ENCODE peak calls at places on chromosomes 16 and 17, in ten cellular contexts. E, M, S, C, H, G, T, V, Z and O are unnamed samples.

GRCh38 chr16:85029413-85029794 is 1.8 kb downstream of the KIAA0513 start:
- DNase-seq in E (no peak), M (peak; percentile 66), S (peak; percentile 65), C (no peak), H (no peak), G (peak; percentile 87), T (no peak), V (no peak), Z (no peak), O (peak; percentile 65)

GRCh38 chr17:49193513-49194296 is 16.7 kb downstream of the GNGT2 start:
- DNase-seq in E (no peak), M (peak; percentile 84), S (peak; percentile 51), C (peak; percentile 81), H (no peak), G (peak; percentile 74), T (peak; percentile 74), V (peak; percentile 35), Z (no peak), O (peak; percentile 53)

GRCh38 chr17:31859487-31860008 is 504 bp upstream of the COPRS start:
- DNase-seq in E (no peak), M (no peak), S (no peak), C (no peak), H (no peak), G (no peak), T (no peak), V (no peak), Z (no peak), O (peak; percentile 38)

GRCh38 chr16:27795992-27796614 is 246.2 kb downstream of the KATNIP start:
- DNase-seq in E (no peak), M (peak; percentile 41), S (peak; percentile 31), C (peak; percentile 47), H (no peak), G (peak; percentile 19), T (peak; percentile 34), V (no peak), Z (no peak), O (peak; percentile 15)

GRCh38 chr17:12982224-12982623 is 35.6 kb downstream of the ELAC2 start:
- DNase-seq in E (no peak), M (peak; percentile 49), S (no peak), C (no peak), H (no peak), G (no peak), T (no peak), V (no peak), Z (no peak), O (no peak)

GRCh38 chr17:9370464-9370863 is 205.2 kb downstream of the STX8 start:
- DNase-seq in E (no peak), M (no peak), S (peak; percentile 62), C (no peak), H (no peak), G (peak; percentile 59), T (no peak), V (no peak), Z (no peak), O (peak; percentile 74)

GRCh38 chr17:2684549-2684948 is 27.0 kb downstream of the CLUH start:
- DNase-seq in E (no peak), M (no peak), S (no peak), C (no peak), H (no peak), G (no peak), T (peak; percentile 10), V (no peak), Z (no peak), O (no peak)

GRCh38 chr17:80393961-80394360 is 21.0 kb upstream of the ENDOV start:
- DNase-seq in E (no peak), M (no peak), S (no peak), C (no peak), H (no peak), G (no peak), T (no peak), V (no peak), Z (no peak), O (no peak)

GRCh38 chr16:12090162-12090552 is 113.6 kb downstream of the SNX29 start:
- DNase-seq in E (no peak), M (no peak), S (no peak), C (peak; percentile 45), H (no peak), G (no peak), T (no peak), V (no peak), Z (no peak), O (no peak)

GRCh38 chr16:81036751-81037350 is 1.2 kb downstream of the ATMIN start:
- DNase-seq in E (no peak), M (peak; percentile 42), S (no peak), C (no peak), H (no peak), G (peak; percentile 2), T (peak; percentile 19), V (no peak), Z (no peak), O (peak; percentile 34)

GRCh38 chr16:49490321-49490705 is 116.7 kb downstream of the C16orf78 start:
- DNase-seq in E (no peak), M (no peak), S (no peak), C (peak; percentile 23), H (no peak), G (no peak), T (no peak), V (no peak), Z (no peak), O (no peak)

GRCh38 chr16:49755291-49755611 is 100.7 kb downstream of the ZNF423 start:
- DNase-seq in E (no peak), M (no peak), S (peak; percentile 12), C (no peak), H (peak; percentile 18), G (no peak), T (peak; percentile 42), V (no peak), Z (no peak), O (peak; percentile 27)

GRCh38 chr17:76384987-76385891 is 830 bp downstream of the SPHK1 start:
- DNase-seq in E (no peak), M (no peak), S (peak; percentile 73), C (peak; percentile 53), H (no peak), G (peak; percentile 84), T (peak; percentile 52), V (peak; percentile 72), Z (no peak), O (peak; percentile 59)

GRCh38 chr17:22692066-22692800 is 999.9 kb downstream of the KCNJ18 start:
- DNase-seq in E (no peak), M (no peak), S (no peak), C (no peak), H (no peak), G (no peak), T (no peak), V (no peak), Z (no peak), O (no peak)

GRCh38 chr16:27995378-27995777 is 68.1 kb downstream of the GSG1L start:
- DNase-seq in E (no peak), M (no peak), S (no peak), C (no peak), H (no peak), G (no peak), T (no peak), V (no peak), Z (no peak), O (no peak)

GRCh38 chr17:43428524-43428923 is 29.7 kb downstream of the ARL4D start:
- DNase-seq in E (no peak), M (no peak), S (no peak), C (no peak), H (no peak), G (no peak), T (no peak), V (no peak), Z (no peak), O (no peak)
- TF ChIP-seq CTCF in E (peak; percentile 26), M (peak; percentile 6), S (peak; percentile 27), C (no peak), H (peak; percentile 9), G (peak; percentile 18), T (no peak), V (no peak), Z (no peak), O (no peak)

GRCh38 chr17:58412064-58412703 is 5.2 kb downstream of the RNF43 start:
- DNase-seq in E (no peak), M (no peak), S (no peak), C (no peak), H (no peak), G (no peak), T (no peak), V (no peak), Z (no peak), O (no peak)

GRCh38 chr17:58414596-58414997 is 2.7 kb downstream of the RNF43 start:
- DNase-seq in E (no peak), M (no peak), S (no peak), C (no peak), H (no peak), G (peak; percentile 44), T (no peak), V (no peak), Z (no peak), O (peak; percentile 52)

GRCh38 chr17:58413684-58414083 is 3.6 kb downstream of the RNF43 start:
- DNase-seq in E (no peak), M (no peak), S (no peak), C (no peak), H (no peak), G (no peak), T (no peak), V (no peak), Z (no peak), O (peak; percentile 46)

GRCh38 chr17:58411408-58411894 is 5.9 kb downstream of the RNF43 start:
- DNase-seq in E (no peak), M (no peak), S (no peak), C (no peak), H (no peak), G (peak; percentile 59), T (no peak), V (no peak), Z (no peak), O (peak; percentile 78)

GRCh38 chr17:58412910-58413630 is 4.3 kb downstream of the RNF43 start:
- DNase-seq in E (no peak), M (no peak), S (peak; percentile 9), C (no peak), H (no peak), G (peak; percentile 49), T (no peak), V (no peak), Z (no peak), O (peak; percentile 63)
- H3K4me3 ChIP-seq in E (peak overlapping the region; percentile 60), M (no peak overlapping the region), S (no peak overlapping the region), C (no peak overlapping the region), H (no peak overlapping the region), G (peak overlapping the region; percentile 63), T (peak overlapping the region; percentile 36), V (no peak overlapping the region), Z (no peak overlapping the region), O (peak overlapping the region; percentile 45)

GRCh38 chr16:51474414-51475091 is 323.5 kb upstream of the SALL1 start:
- DNase-seq in E (no peak), M (no peak), S (no peak), C (no peak), H (no peak), G (no peak), T (no peak), V (no peak), Z (no peak), O (no peak)
- TF ChIP-seq CTCF in E (no peak), M (no peak), S (no peak), C (no peak), H (no peak), G (no peak), T (no peak), V (no peak), Z (no peak), O (no peak)

DNA sequence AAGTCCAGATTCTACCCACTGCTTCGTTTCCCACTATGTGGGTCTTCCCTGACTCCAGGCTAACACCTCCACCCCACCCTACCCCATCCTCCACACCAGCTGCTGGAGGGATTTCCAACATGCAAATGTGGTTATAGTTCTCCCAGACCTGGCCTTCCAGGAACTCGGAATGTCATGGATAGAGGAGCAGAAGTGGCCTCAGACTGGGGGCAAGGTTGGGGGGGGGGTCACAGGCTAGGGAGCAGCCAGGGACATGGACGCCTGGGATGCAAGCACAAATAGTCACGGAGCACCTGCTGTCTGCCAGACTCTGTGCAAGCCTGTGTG is 2.0 kb downstream of the CAMKK1 start:
- DNase-seq in E (no peak), M (no peak), S (no peak), C (no peak), H (no peak), G (no peak), T (no peak), V (no peak), Z (no peak), O (no peak)
- H3K4me3 ChIP-seq in E (no peak overlapping the region), M (no peak overlapping the region), S (no peak overlapping the region), C (no peak overlapping the region), H (no peak overlapping the region), G (no peak overlapping the region), T (no peak overlapping the region), V (no peak overlapping the region), Z (no peak overlapping the region), O (no peak overlapping the region)